ENCODE peak calls at places on chromosomes 5 and 9, in four cellular contexts. W is K562, G is HepG2, O is GM12878. U is an unnamed sample.
A peak's percentile ranks its signal among the peaks of the same experiment; 100 is the strongest.

GRCh38 chr9:18442629-18443491 is 31.1 kb upstream of the ADAMTSL1 start:
- DNase-seq in W (peak; percentile 17), G (peak; percentile 49), O (no peak), U (peak; percentile 47)

GRCh38 chr5:41118177-41118576 is 47.0 kb upstream of the MROH2B start:
- DNase-seq in W (no peak), G (no peak), O (no peak), U (no peak)

GRCh38 chr9:94445846-94446245 is 109.0 kb upstream of the PCAT7 start:
- DNase-seq in W (no peak), G (no peak), O (no peak), U (no peak)

GRCh38 chr9:79116709-79117108 is 455.1 kb upstream of the TLE4 start:
- DNase-seq in W (no peak), G (no peak), O (no peak), U (no peak)

GRCh38 chr5:220008-220407 is 1.9 kb downstream of the SDHA start:
- DNase-seq in W (no peak), G (no peak), O (no peak), U (no peak)

GRCh38 chr9:103139891-103140290 is 144.8 kb downstream of the CYLC2 start:
- DNase-seq in W (no peak), G (no peak), O (no peak), U (no peak)

GRCh38 chr5:128304121-128304520 is 220.6 kb downstream of the SLC12A2 start:
- DNase-seq in W (no peak), G (no peak), O (no peak), U (no peak)

GRCh38 chr9:11962327-11962726 is 730.9 kb upstream of the TYRP1 start:
- DNase-seq in W (no peak), G (no peak), O (no peak), U (no peak)

GRCh38 chr5:40481226-40481625 is 198.5 kb upstream of the PTGER4 start:
- DNase-seq in W (no peak), G (no peak), O (no peak), U (no peak)

GRCh38 chr5:160287378-160288051 is 24.8 kb downstream of the CCNJL start:
- DNase-seq in W (no peak), G (peak; percentile 62), O (no peak), U (peak; percentile 81)

GRCh38 chr5:148403344-148403743 is 19.6 kb downstream of the FBXO38 start:
- DNase-seq in W (no peak), G (no peak), O (no peak), U (no peak)

GRCh38 chr9:95349109-95350038 is 31.9 kb upstream of the FANCC start:
- DNase-seq in W (no peak), G (no peak), O (no peak), U (no peak)

GRCh38 chr9:12930906-12931305 is 156.1 kb downstream of the LURAP1L start:
- DNase-seq in W (no peak), G (no peak), O (no peak), U (no peak)

GRCh38 chr5:151022511-151023018 is 2.2 kb downstream of the GPX3 start:
- DNase-seq in W (peak; percentile 80), G (no peak), O (no peak), U (no peak)

GRCh38 chr5:129904667-129905466 is 602 bp downstream of the CHSY3 start:
- DNase-seq in W (no peak), G (no peak), O (no peak), U (peak; percentile 67)

GRCh38 chr5:149371296-149371962 is 7.7 kb downstream of the IL17B start:
- DNase-seq in W (peak; percentile 77), G (peak; percentile 61), O (no peak), U (no peak)

GRCh38 chr9:126366366-126367011 is 39.9 kb downstream of the MVB12B start:
- DNase-seq in W (no peak), G (no peak), O (no peak), U (no peak)

GRCh38 chr9:124264812-124265211 is 7.1 kb downstream of the NEK6 start:
- DNase-seq in W (no peak), G (no peak), O (peak; percentile 91), U (no peak)

GRCh38 chr5:98259595-98259994 is 513.9 kb upstream of the RGMB start:
- DNase-seq in W (no peak), G (no peak), O (no peak), U (no peak)

GRCh38 chr5:135265497-135266300 is 133.3 kb downstream of the MACROH2A1 start:
- DNase-seq in W (no peak), G (no peak), O (no peak), U (no peak)

GRCh38 chr5:150625164-150625535 is 15.3 kb upstream of the SYNPO start:
- DNase-seq in W (no peak), G (no peak), O (no peak), U (no peak)

GRCh38 chr9:106769331-106769730 is 93.6 kb upstream of the ZNF462 start:
- DNase-seq in W (no peak), G (no peak), O (no peak), U (no peak)

GRCh38 chr9:82421498-82421897 is 432.9 kb downstream of the SPATA31D1 start:
- DNase-seq in W (no peak), G (no peak), O (no peak), U (no peak)

GRCh38 chr9:121440265-121440664 is 59.4 kb downstream of the GGTA1 start:
- DNase-seq in W (peak; percentile 53), G (peak; percentile 39), O (no peak), U (no peak)

GRCh38 chr5:74281191-74281590 is 359.3 kb downstream of the ENC1 start:
- DNase-seq in W (no peak), G (no peak), O (no peak), U (no peak)

GRCh38 chr5:151139015-151139414 is 18.6 kb downstream of the ANXA6 start:
- DNase-seq in W (no peak), G (no peak), O (no peak), U (no peak)

GRCh38 chr5:131186561-131187256 is 16.0 kb downstream of the LYRM7 start:
- DNase-seq in W (no peak), G (no peak), O (no peak), U (no peak)
- TF ChIP-seq HDAC2 in W (no peak), G (no peak), O (no peak), U (no peak)

GRCh38 chr5:131252824-131253171 is 11.1 kb upstream of the CDC42SE2 start:
- DNase-seq in W (peak; percentile 12), G (no peak), O (peak; percentile 81), U (no peak)
- TF ChIP-seq ATF2 in W (no peak), G (no peak), O (no peak), U (no peak)

GRCh38 chr9:135347461-135347860 is 132.1 kb upstream of the PPP1R26 start:
- DNase-seq in W (no peak), G (no peak), O (no peak), U (no peak)

GRCh38 chr9:135348788-135349150 is 130.8 kb upstream of the PPP1R26 start:
- DNase-seq in W (no peak), G (no peak), O (no peak), U (no peak)

GRCh38 chr9:135349963-135350360 is 129.6 kb upstream of the PPP1R26 start:
- DNase-seq in W (no peak), G (no peak), O (no peak), U (no peak)

GRCh38 chr9:135348076-135348787 is 131.3 kb upstream of the PPP1R26 start:
- DNase-seq in W (no peak), G (no peak), O (no peak), U (no peak)

DNA sequence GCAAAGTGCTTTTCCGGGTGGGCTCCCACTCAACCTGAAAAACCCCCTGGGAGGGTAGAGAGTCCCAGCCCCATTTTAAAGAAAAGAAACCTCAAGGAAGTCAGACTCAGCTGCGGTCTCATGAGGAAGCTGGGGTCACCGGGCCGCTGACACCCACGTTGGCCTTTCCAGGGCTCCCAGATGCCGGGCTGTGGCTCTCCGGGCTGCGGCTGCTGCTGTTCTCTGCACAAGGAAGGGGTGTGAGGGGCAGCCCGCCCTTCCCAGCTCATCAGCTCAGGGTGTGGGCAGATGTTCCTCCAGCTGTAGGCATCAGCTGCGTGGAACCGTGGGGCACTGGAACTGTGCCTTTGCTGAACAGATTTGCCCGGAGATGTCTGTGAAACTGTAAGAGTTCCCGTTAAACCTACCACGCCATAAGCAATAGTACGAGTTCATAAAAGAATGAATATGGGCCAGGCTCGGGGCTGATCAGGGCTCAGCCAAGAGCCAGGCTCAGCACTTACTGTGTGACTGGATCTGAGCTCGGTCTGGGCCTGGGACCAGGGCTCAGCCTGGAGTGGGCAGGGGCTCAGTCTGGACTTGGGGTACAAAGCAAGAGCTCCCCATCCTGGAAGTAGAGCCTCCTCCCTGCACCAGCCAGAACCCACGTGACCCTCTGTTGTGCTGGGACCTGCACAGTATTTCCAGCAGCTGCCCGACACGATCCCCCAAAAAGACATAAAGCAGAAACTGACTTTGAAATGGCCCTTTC is 130.2 kb upstream of the PPP1R26 start:
- DNase-seq in W (no peak), G (no peak), O (no peak), U (no peak)
- H3K27me3 ChIP-seq in W (peaks cover 88% of the 10 kb centered on the region), G (peaks cover 8% of the 10 kb centered on the region), O (peaks cover 3% of the 10 kb centered on the region), U (no peaks in the 10 kb centered on the region)

DNA sequence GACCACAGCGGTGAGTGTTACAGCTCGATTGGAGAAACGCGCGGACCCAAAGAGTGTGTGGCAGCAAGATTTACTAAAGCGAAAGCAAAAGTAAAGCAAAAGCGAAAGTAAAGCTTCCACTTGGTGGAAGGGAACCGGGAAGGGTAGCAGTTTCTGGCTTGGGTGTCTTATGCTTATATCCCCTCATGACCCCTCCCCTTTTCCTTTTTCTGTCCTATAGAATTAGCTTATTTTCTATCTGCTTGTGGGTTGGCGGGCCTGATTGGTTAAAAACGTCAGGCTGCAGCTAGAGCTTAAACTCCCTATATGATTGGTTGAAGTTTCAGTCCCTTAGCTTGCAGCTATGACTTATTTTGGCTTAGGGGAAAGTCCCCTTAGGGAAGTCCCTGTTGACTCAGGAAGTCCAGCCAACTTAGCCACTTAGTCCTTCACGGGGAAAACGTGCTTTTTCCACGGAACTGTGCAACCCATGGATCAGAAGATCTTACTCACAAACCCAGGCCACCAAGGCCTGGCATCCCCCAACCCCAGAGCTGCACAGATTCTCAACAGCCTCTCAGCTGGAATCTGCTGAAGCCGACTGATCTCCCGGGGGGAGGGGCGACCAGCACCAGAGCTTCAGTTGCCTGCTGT is 114.2 kb upstream of the ADAMTS16 start:
- DNase-seq in W (no peak), G (peak; percentile 38), O (no peak), U (no peak)
- TF ChIP-seq HDAC2 in W (no peak), G (no peak), O (no peak), U (no peak)

DNA sequence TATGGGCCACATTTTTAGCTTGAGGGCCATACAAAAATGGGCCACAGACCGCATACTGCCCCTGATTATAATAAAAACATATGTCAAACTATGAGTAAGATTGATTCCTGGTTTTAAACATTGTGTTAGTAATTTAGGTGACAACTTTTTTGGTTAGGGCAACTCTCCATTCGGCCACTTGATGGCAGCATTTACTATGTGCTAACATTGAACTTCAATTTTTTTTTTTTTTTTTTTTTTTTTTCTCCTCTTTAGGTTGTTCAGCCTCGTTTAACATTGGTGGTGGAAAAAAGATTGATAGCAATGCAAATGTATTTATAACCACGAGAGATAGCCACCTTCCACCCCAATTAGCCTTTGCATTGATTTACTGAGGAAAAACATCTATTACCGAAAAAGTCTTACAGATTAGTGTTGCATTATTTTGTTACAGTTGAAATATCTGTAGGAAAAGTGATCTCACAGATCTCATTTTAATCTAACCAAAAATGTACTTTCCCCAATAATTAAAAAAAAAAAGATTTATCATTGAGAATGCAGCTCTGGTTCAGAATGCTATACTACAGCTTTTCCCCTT is 159.1 kb downstream of the CSNK1G3 start:
- DNase-seq in W (peak; percentile 33), G (peak; percentile 34), O (no peak), U (peak; percentile 9)
- TF ChIP-seq ATF2 in W (no peak), G (no peak), O (no peak), U (no peak)

U was measured in H1.